ENCODE peak calls at places on chromosome 4, in ten cellular contexts. T is prostate gland, K is K562, L is A549, N is erythroblast, E is uterus, J is body of pancreas, C is NB4, B is Peyer's patch, A is heart left ventricle. S is an unnamed sample.

GRCh38 chr4:48669086-48669485 is 111.0 kb downstream of the FRYL start:
- DNase-seq in T (no peak), K (no peak), L (no peak), N (no peak), E (no peak), J (no peak), C (no peak), B (no peak), A (no peak), S (no peak)

GRCh38 chr4:142474398-142475087 is 371.6 kb downstream of the INPP4B start:
- DNase-seq in T (no peak), K (no peak), L (peak; percentile 2), N (no peak), E (no peak), J (peak; percentile 19), C (no peak), B (no peak), A (no peak), S (peak; percentile 62)

GRCh38 chr4:5905714-5906113 is 12.8 kb upstream of the CRMP1 start:
- DNase-seq in T (no peak), K (no peak), L (no peak), N (no peak), E (no peak), J (no peak), C (no peak), B (no peak), A (no peak), S (no peak)

GRCh38 chr4:93199492-93199891 is 629.1 kb upstream of the ATOH1 start:
- DNase-seq in T (no peak), K (no peak), L (peak; percentile 15), N (peak; percentile 4), E (no peak), J (no peak), C (peak; percentile 36), B (no peak), A (no peak), S (peak; percentile 10)

GRCh38 chr4:100493756-100494155 is 24.1 kb downstream of the EMCN start:
- DNase-seq in T (no peak), K (no peak), L (no peak), N (no peak), E (no peak), J (no peak), C (no peak), B (no peak), A (no peak), S (no peak)

GRCh38 chr4:67542076-67542475 is 3.2 kb downstream of the CENPC start:
- DNase-seq in T (no peak), K (no peak), L (no peak), N (no peak), E (no peak), J (no peak), C (no peak), B (no peak), A (no peak), S (no peak)

GRCh38 chr4:156638925-156639605 is 332.5 kb downstream of the PDGFC start:
- DNase-seq in T (no peak), K (no peak), L (no peak), N (no peak), E (no peak), J (no peak), C (no peak), B (no peak), A (no peak), S (peak; percentile 44)

GRCh38 chr4:19462117-19462516 is 789.6 kb upstream of the SLIT2 start:
- DNase-seq in T (no peak), K (no peak), L (no peak), N (no peak), E (no peak), J (no peak), C (no peak), B (no peak), A (no peak), S (no peak)

GRCh38 chr4:84971319-84971932 is 4.9 kb upstream of the WDFY3 start:
- DNase-seq in T (no peak), K (no peak), L (peak; percentile 16), N (peak; percentile 43), E (no peak), J (no peak), C (peak; percentile 66), B (no peak), A (no peak), S (no peak)

GRCh38 chr4:184344899-184345572 is 127.4 kb upstream of the ENPP6 start:
- DNase-seq in T (no peak), K (no peak), L (no peak), N (no peak), E (no peak), J (no peak), C (no peak), B (no peak), A (no peak), S (no peak)

GRCh38 chr4:1133033-1133432 is 19.7 kb upstream of the RNF212 start:
- DNase-seq in T (no peak), K (no peak), L (no peak), N (no peak), E (no peak), J (no peak), C (no peak), B (peak; percentile 40), A (no peak), S (no peak)

GRCh38 chr4:3834921-3835521 is 68.8 kb downstream of the ADRA2C start:
- DNase-seq in T (no peak), K (no peak), L (no peak), N (no peak), E (no peak), J (no peak), C (no peak), B (no peak), A (no peak), S (no peak)

GRCh38 chr4:113446019-113446418 is 315.5 kb downstream of the CAMK2D start:
- DNase-seq in T (no peak), K (no peak), L (no peak), N (no peak), E (no peak), J (no peak), C (no peak), B (no peak), A (no peak), S (no peak)

GRCh38 chr4:1604706-1605205 is 79.4 kb downstream of the FAM53A start:
- DNase-seq in T (peak; percentile 48), K (no peak), L (no peak), N (no peak), E (no peak), J (no peak), C (no peak), B (no peak), A (no peak), S (peak; percentile 45)

GRCh38 chr4:116598155-116598979 is 487.0 kb downstream of the TRAM1L1 start:
- DNase-seq in T (no peak), K (no peak), L (no peak), N (no peak), E (no peak), J (no peak), C (no peak), B (no peak), A (no peak), S (no peak)

GRCh38 chr4:55545681-55546632 is 752 bp downstream of the CLOCK start:
- DNase-seq in T (peak; percentile 59), K (peak; percentile 76), L (peak; percentile 21), N (peak; percentile 84), E (peak; percentile 66), J (peak; percentile 81), C (peak; percentile 82), B (peak; percentile 64), A (peak; percentile 78), S (peak; percentile 83)
- TF ChIP-seq POLR2A in T (peak; percentile 12), K (peak; percentile 75), L (peak; percentile 26), N (peak; percentile 44), E (no peak), J (peak; percentile 59), C (no peak), B (peak; percentile 29), A (peak; percentile 41), S (peak; percentile 52)

DNA sequence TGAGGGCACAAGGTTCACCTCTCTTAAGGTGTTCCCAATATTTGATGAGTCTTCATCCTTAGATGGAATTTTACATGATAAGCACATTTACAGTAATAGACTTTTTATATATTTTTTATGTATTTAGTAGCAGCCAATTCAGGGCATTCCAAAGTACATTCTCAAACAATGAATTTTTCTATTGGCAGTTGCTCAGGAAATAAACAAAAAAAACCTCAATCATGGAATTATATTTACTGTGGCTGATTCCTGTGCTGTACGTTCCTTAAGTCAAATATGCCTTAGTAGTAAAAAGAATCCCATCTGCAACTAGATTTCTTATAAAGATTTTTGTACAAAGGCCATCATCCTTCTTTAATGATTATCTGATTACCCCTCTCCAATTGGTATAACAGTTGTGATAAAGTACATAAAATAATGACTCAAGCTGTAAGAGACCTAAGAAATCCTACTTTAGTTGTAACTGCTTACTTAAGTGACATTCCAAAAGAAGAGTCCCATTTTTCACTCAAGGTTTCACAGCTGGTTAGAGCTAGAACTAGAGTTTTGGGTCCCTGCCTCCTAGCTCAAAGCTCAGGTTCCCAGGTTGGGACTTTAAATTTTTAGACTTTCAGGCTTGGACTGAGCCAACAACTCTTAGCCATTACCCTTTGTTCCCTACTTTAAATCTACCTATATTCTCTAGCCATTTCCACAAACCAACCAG is 152.7 kb downstream of the FHIP1A start:
- DNase-seq in T (no peak), K (no peak), L (no peak), N (no peak), E (no peak), J (no peak), C (no peak), B (no peak), A (no peak), S (no peak)
- TF ChIP-seq POLR2A in T (no peak), K (no peak), L (no peak), N (no peak), E (no peak), J (no peak), C (no peak), B (no peak), A (no peak), S (no peak)

GRCh38 chr4:182240161-182241130 is 2.8 kb upstream of the TENM3 start:
- DNase-seq in T (no peak), K (no peak), L (peak; percentile 25), N (no peak), E (no peak), J (no peak), C (no peak), B (no peak), A (no peak), S (no peak)
- TF ChIP-seq POLR2A in T (no peak), K (no peak), L (no peak), N (no peak), E (no peak), J (no peak), C (no peak), B (no peak), A (no peak), S (no peak)

DNA sequence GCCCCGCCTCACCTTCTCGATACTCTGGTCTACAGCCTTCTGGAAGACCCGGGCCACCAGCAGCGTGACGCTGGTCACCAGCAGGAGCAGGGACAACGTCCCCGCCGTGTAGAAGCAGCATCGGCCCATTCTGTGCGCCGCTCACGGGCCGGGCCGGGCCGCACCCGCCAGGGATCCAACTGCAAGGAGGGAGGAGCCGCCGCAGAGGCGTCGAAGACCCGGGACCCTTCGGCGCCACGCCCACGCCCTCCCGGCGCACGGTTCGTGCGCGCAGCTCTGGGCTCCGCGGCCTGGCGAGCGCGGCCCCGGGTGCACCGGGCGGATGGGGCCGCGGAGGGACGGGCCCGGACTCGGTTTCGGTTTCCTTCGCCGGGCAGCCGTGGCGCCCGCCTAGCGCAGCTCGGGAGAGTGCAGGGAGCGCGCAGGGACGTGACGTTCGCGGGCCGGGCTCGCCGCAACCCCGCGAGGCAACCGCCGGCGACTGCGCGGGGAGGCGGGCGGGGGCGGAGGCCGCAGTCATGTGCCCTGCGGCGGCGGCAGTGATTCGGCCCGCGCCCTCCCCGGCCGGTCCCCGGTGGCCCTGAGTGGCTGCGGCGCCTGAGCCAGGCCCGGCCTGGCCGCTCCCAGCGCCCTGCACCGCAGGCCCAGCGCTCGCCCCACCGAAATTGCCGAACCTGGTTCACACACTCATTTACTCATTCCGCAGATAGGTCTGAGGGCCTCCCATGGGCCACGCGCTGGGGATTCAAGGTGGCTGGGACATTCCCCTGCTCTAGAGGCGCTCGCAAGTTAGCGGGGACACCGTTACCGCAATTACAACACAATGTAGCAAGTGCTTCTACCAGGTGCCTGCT is at the start of gene SCARB2:
- DNase-seq in T (peak; percentile 86), K (peak; percentile 86), L (peak; percentile 60), N (peak; percentile 85), E (peak; percentile 86), J (peak; percentile 90), C (peak; percentile 83), B (peak; percentile 73), A (peak; percentile 91), S (peak; percentile 90)
- TF ChIP-seq POLR2A in T (peak; percentile 87), K (peak; percentile 64), L (peak; percentile 59), N (peak; percentile 70), E (peak; percentile 71), J (peak; percentile 81), C (peak; percentile 41), B (peak; percentile 80), A (peak; percentile 88), S (peak; percentile 95)

S was measured in thyroid gland.